ENCODE peak calls at places on chromosome 4, in four cellular contexts. L, C, T and Z are unnamed samples.

GRCh38 chr4:2415881-2416563 is 2.4 kb downstream of the ZFYVE28 start:
- DNase-seq in L (no peak), C (no peak), T (no peak), Z (no peak)

GRCh38 chr4:40283968-40284367 is 51.2 kb upstream of the CHRNA9 start:
- DNase-seq in T (no peak), L (no peak), C (no peak), Z (peak)

GRCh38 chr4:28479666-28480065 is 1619.0 kb downstream of the STIM2 start:
- DNase-seq in L (no peak), T (no peak), C (no peak), Z (no peak)

GRCh38 chr4:26252349-26252748 is 68.5 kb upstream of the RBPJ start:
- DNase-seq in C (no peak), T (no peak), L (no peak), Z (no peak)

GRCh38 chr4:43234626-43235025 is 342.1 kb downstream of the GRXCR1 start:
- DNase-seq in T (no peak), C (no peak), L (no peak), Z (no peak)

GRCh38 chr4:165517216-165517615 is 138.4 kb downstream of the CPE start:
- DNase-seq in T (no peak), L (no peak), C (no peak), Z (no peak)

GRCh38 chr4:105145913-105146285 is 777 bp upstream of the TET2 start:
- DNase-seq in T (no peak), C (no peak), L (no peak), Z (peak)

GRCh38 chr4:99202094-99202493 is 17.0 kb downstream of the ADH6 start:
- DNase-seq in C (no peak), L (no peak), T (no peak), Z (no peak)

GRCh38 chr4:127698789-127699200 is 31.4 kb upstream of the SLC25A31 start:
- DNase-seq in L (peak), T (no peak), C (no peak), Z (peak)

GRCh38 chr4:145933134-145933533 is 5.5 kb downstream of the ZNF827 start:
- DNase-seq in C (no peak), L (no peak), T (no peak), Z (no peak)

GRCh38 chr4:112082954-112083586 is 62.2 kb upstream of the FAM241A start:
- DNase-seq in T (no peak), L (no peak), C (no peak), Z (no peak)

GRCh38 chr4:80201326-80202151 is 4.2 kb downstream of the PRDM8 start:
- DNase-seq in C (no peak), T (no peak), L (no peak), Z (no peak)

GRCh38 chr4:38314663-38315062 is 349.3 kb upstream of the KLF3 start:
- DNase-seq in T (no peak), C (peak), L (no peak), Z (no peak)

GRCh38 chr4:79922011-79922410 is 151.0 kb downstream of the ANTXR2 start:
- DNase-seq in C (no peak), T (no peak), L (no peak), Z (no peak)

GRCh38 chr4:73684097-73684496 is 56.3 kb upstream of the CXCL8 start:
- DNase-seq in C (no peak), T (no peak), L (no peak), Z (no peak)

GRCh38 chr4:70936200-70936787 is 34.1 kb downstream of the MOB1B start:
- DNase-seq in T (no peak), L (no peak), C (no peak), Z (no peak)

GRCh38 chr4:10115271-10115656 is 1.3 kb downstream of the WDR1 start:
- DNase-seq in T (no peak), C (no peak), L (no peak), Z (no peak)

GRCh38 chr4:117001077-117001476 is 84.3 kb downstream of the TRAM1L1 start:
- DNase-seq in L (peak), C (no peak), T (no peak), Z (peak)

GRCh38 chr4:154740462-154740861 is 3.3 kb upstream of the LRAT start:
- DNase-seq in T (no peak), L (no peak), C (no peak), Z (no peak)

GRCh38 chr4:154741877-154742851 is 1.6 kb upstream of the LRAT start:
- DNase-seq in C (no peak), L (peak), T (no peak), Z (peak)

GRCh38 chr4:154741131-154741530 is 2.7 kb upstream of the LRAT start:
- DNase-seq in L (no peak), C (no peak), T (no peak), Z (no peak)

GRCh38 chr4:154744341-154744948 is 645 bp downstream of the LRAT start:
- DNase-seq in L (peak), C (no peak), T (no peak), Z (no peak)

GRCh38 chr4:154743683-154744340 is at the start of gene LRAT:
- DNase-seq in C (peak), L (peak), T (no peak), Z (peak)
- TF ChIP-seq CTCF in C (no peak), L (no peak), T (no peak), Z (no peak)

GRCh38 chr4:663438-664428 is 10.3 kb downstream of the ATP5ME start:
- DNase-seq in T (no peak), C (peak), L (peak), Z (peak)
- TF ChIP-seq CTCF in T (no peak), C (no peak), L (no peak), Z (peak)

GRCh38 chr4:169362607-169363006 is 91.9 kb upstream of the SH3RF1 start:
- DNase-seq in C (no peak), L (no peak), T (no peak), Z (no peak)

GRCh38 chr4:169361741-169362140 is 91.0 kb upstream of the SH3RF1 start:
- DNase-seq in L (no peak), T (no peak), C (no peak), Z (no peak)

DNA sequence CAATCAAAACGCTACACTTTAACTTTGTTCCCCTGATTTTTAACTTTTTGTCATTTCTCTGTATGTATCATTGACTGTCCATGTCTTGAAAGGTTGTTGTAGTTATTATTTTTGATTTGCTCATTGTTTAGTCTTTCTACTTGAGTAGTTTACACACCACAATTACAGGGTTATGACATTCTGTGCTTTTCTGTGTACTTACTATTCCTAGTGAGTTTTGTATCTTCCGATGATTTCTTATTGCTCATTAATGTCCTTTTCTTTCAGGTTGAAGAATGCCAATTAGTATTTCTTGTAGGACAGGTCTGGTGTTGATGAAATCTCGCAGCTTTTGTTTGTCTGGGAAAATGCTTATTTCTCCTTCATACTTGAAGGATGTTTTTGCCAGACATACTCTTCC is 89.2 kb upstream of the SH3RF1 start:
- DNase-seq in C (no peak), L (no peak), T (no peak), Z (no peak)
- TF ChIP-seq CTCF in C (no peak), L (no peak), T (no peak), Z (no peak)

GRCh38 chr4:124515591-124515990 is 196.9 kb downstream of the ANKRD50 start:
- DNase-seq in L (no peak), C (no peak), T (no peak), Z (no peak)

GRCh38 chr4:124509151-124509550 is 203.4 kb downstream of the ANKRD50 start:
- DNase-seq in L (no peak), C (no peak), T (no peak), Z (no peak)

GRCh38 chr4:124514588-124514987 is 197.9 kb downstream of the ANKRD50 start:
- DNase-seq in L (no peak), T (no peak), C (no peak), Z (no peak)
- TF ChIP-seq CTCF in L (no peak), T (no peak), C (no peak), Z (no peak)

GRCh38 chr4:85246055-85246454 is 228.9 kb upstream of the ARHGAP24 start:
- DNase-seq in C (no peak), T (no peak), L (no peak), Z (no peak)

GRCh38 chr4:85244638-85245037 is 230.3 kb upstream of the ARHGAP24 start:
- DNase-seq in L (no peak), C (no peak), T (no peak), Z (no peak)

GRCh38 chr4:85243857-85244256 is 231.1 kb upstream of the ARHGAP24 start:
- DNase-seq in T (no peak), L (no peak), C (no peak), Z (no peak)
- TF ChIP-seq CTCF in T (no peak), L (no peak), C (no peak), Z (no peak)

DNA sequence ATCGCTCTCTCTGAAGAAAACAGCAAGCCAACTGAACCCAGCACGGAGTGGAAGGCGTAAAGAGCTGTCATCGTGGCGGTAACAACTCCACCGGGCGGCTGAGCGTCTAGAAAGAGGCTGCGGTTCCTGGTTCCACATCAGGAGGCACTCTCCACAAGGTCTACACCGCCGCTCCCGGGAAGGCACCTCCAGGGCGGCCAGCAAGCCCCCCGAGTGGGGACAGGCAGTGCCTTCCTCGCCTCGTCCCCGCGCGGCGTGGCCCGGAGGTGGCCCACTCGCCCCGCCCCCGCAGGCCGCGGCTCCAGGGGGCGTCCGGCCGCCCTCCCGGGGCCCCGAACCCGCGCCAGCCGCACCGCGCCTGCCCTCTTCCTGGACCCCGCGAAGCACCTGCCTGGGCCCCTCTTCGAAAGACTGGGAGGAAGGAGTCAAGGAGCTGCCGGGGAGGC is 747 bp downstream of the KLHL8 start:
- DNase-seq in L (peak), C (peak), T (peak), Z (peak)
- TF ChIP-seq CTCF in L (peak), C (no peak), T (peak), Z (no peak)

GRCh38 chr4:81724925-81725329 is 253.2 kb upstream of the RASGEF1B start:
- DNase-seq in L (no peak), C (peak), T (no peak), Z (peak)
- TF ChIP-seq CTCF in L (no peak), C (no peak), T (no peak), Z (no peak)